ENCODE peak calls at places on chromosomes 2 and 18, in eight cellular contexts. One of them, this sample, is unnamed.

GRCh38 chr2:10208736-10209135 is 86.2 kb downstream of the RRM2 start:
- DNase-seq in IMR-90: no peak
- DNase-seq in K562: no peak
- DNase-seq in CD4-positive, alpha-beta T cell: no peak
- DNase-seq in esophagus squamous epithelium: no peak
- DNase-seq in WERI-Rb-1: peak; percentile 61
- DNase-seq in PC-3: no peak
- DNase-seq in HL-60: no peak
- DNase-seq in this sample: no peak

GRCh38 chr2:165586019-165586418 is 116.5 kb downstream of the CSRNP3 start:
- DNase-seq in IMR-90: no peak
- DNase-seq in K562: no peak
- DNase-seq in CD4-positive, alpha-beta T cell: no peak
- DNase-seq in esophagus squamous epithelium: no peak
- DNase-seq in WERI-Rb-1: no peak
- DNase-seq in PC-3: peak; percentile 90
- DNase-seq in HL-60: no peak
- DNase-seq in this sample: no peak

GRCh38 chr2:36423172-36423571 is 67.6 kb downstream of the CRIM1 start:
- DNase-seq in IMR-90: no peak
- DNase-seq in K562: no peak
- DNase-seq in CD4-positive, alpha-beta T cell: no peak
- DNase-seq in esophagus squamous epithelium: no peak
- DNase-seq in WERI-Rb-1: no peak
- DNase-seq in PC-3: no peak
- DNase-seq in HL-60: no peak
- DNase-seq in this sample: no peak

GRCh38 chr18:76958692-76959341 is 136.5 kb downstream of the ZNF236 start:
- DNase-seq in IMR-90: no peak
- DNase-seq in K562: no peak
- DNase-seq in CD4-positive, alpha-beta T cell: no peak
- DNase-seq in esophagus squamous epithelium: no peak
- DNase-seq in WERI-Rb-1: no peak
- DNase-seq in PC-3: no peak
- DNase-seq in HL-60: no peak
- DNase-seq in this sample: no peak

GRCh38 chr2:5535301-5535700 is 156.9 kb upstream of the SOX11 start:
- DNase-seq in IMR-90: no peak
- DNase-seq in K562: no peak
- DNase-seq in CD4-positive, alpha-beta T cell: no peak
- DNase-seq in esophagus squamous epithelium: no peak
- DNase-seq in WERI-Rb-1: no peak
- DNase-seq in PC-3: no peak
- DNase-seq in HL-60: no peak
- DNase-seq in this sample: no peak

GRCh38 chr2:208265371-208265806 is 666 bp upstream of the PIKFYVE start:
- DNase-seq in IMR-90: peak; percentile 53
- DNase-seq in K562: peak; percentile 52
- DNase-seq in CD4-positive, alpha-beta T cell: peak; percentile 47
- DNase-seq in esophagus squamous epithelium: peak; percentile 4
- DNase-seq in WERI-Rb-1: no peak
- DNase-seq in PC-3: no peak
- DNase-seq in HL-60: peak; percentile 43
- DNase-seq in this sample: no peak

GRCh38 chr2:66581461-66582363 is 146.8 kb downstream of the MEIS1 start:
- DNase-seq in IMR-90: peak; percentile 63
- DNase-seq in K562: no peak
- DNase-seq in CD4-positive, alpha-beta T cell: no peak
- DNase-seq in esophagus squamous epithelium: no peak
- DNase-seq in WERI-Rb-1: no peak
- DNase-seq in PC-3: no peak
- DNase-seq in HL-60: no peak
- DNase-seq in this sample: no peak

GRCh38 chr18:13300029-13300428 is 81.5 kb downstream of the LDLRAD4 start:
- DNase-seq in IMR-90: no peak
- DNase-seq in K562: no peak
- DNase-seq in CD4-positive, alpha-beta T cell: no peak
- DNase-seq in esophagus squamous epithelium: no peak
- DNase-seq in WERI-Rb-1: no peak
- DNase-seq in PC-3: no peak
- DNase-seq in HL-60: no peak
- DNase-seq in this sample: no peak

GRCh38 chr2:192546566-192546965 is 351.8 kb upstream of the TMEFF2 start:
- DNase-seq in IMR-90: no peak
- DNase-seq in K562: no peak
- DNase-seq in CD4-positive, alpha-beta T cell: no peak
- DNase-seq in esophagus squamous epithelium: no peak
- DNase-seq in WERI-Rb-1: no peak
- DNase-seq in PC-3: peak; percentile 40
- DNase-seq in HL-60: no peak
- DNase-seq in this sample: no peak

DNA sequence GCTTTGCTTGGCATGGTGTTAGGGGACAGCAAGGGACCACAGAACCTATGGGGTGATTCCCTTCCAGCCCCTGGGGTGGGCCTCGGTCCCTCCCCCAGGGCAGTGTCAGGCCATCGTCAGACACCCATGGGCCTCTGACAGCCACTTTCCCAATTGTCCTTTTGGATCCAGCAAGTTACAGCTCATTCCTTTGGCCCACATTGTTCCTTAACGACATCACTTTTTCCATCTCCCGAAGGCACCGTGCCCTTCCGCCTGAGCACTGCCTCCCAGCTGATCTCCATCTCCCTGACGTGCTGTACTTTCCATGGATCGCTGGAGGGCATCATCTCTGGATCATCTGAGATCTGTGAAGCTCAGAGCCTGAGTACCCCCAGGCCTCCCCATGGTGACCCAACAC is 10.4 kb upstream of the KCNK3 start:
- DNase-seq in IMR-90: no peak
- DNase-seq in K562: no peak
- DNase-seq in CD4-positive, alpha-beta T cell: no peak
- DNase-seq in esophagus squamous epithelium: no peak
- DNase-seq in WERI-Rb-1: peak; percentile 3
- DNase-seq in PC-3: peak; percentile 10
- DNase-seq in HL-60: no peak
- DNase-seq in this sample: no peak
- H3K27me3 ChIP-seq in IMR-90: peaks cover 68% of the 10 kb centered on the region
- H3K27me3 ChIP-seq in K562: peaks cover 66% of the 10 kb centered on the region
- H3K27me3 ChIP-seq in CD4-positive, alpha-beta T cell: peaks cover 11% of the 10 kb centered on the region
- H3K27me3 ChIP-seq in esophagus squamous epithelium: peaks cover 45% of the 10 kb centered on the region
- H3K27me3 ChIP-seq in WERI-Rb-1: no peaks in the 10 kb centered on the region
- H3K27me3 ChIP-seq in PC-3: peaks cover 27% of the 10 kb centered on the region
- H3K27me3 ChIP-seq in HL-60: peaks cover 16% of the 10 kb centered on the region
- H3K27me3 ChIP-seq in this sample: no peaks in the 10 kb centered on the region

GRCh38 chr2:222424281-222424728 is at the start of gene SGPP2:
- DNase-seq in IMR-90: no peak
- DNase-seq in K562: no peak
- DNase-seq in CD4-positive, alpha-beta T cell: peak; percentile 33
- DNase-seq in esophagus squamous epithelium: no peak
- DNase-seq in WERI-Rb-1: no peak
- DNase-seq in PC-3: no peak
- DNase-seq in HL-60: no peak
- DNase-seq in this sample: no peak
- H3K27me3 ChIP-seq in IMR-90: peaks cover 29% of the 10 kb centered on the region
- H3K27me3 ChIP-seq in K562: peaks cover 10% of the 10 kb centered on the region
- H3K27me3 ChIP-seq in CD4-positive, alpha-beta T cell: peaks cover 29% of the 10 kb centered on the region
- H3K27me3 ChIP-seq in esophagus squamous epithelium: peaks cover 47% of the 10 kb centered on the region
- H3K27me3 ChIP-seq in WERI-Rb-1: peaks cover 20% of the 10 kb centered on the region
- H3K27me3 ChIP-seq in PC-3: peaks cover 63% of the 10 kb centered on the region
- H3K27me3 ChIP-seq in HL-60: peaks cover 24% of the 10 kb centered on the region
- H3K27me3 ChIP-seq in this sample: peaks cover 67% of the 10 kb centered on the region

GRCh38 chr18:48395646-48396045 is 13.5 kb downstream of the ZBTB7C start:
- DNase-seq in IMR-90: no peak
- DNase-seq in K562: no peak
- DNase-seq in CD4-positive, alpha-beta T cell: no peak
- DNase-seq in esophagus squamous epithelium: no peak
- DNase-seq in WERI-Rb-1: no peak
- DNase-seq in PC-3: no peak
- DNase-seq in HL-60: no peak
- DNase-seq in this sample: no peak

GRCh38 chr18:48391863-48392262 is 17.3 kb downstream of the ZBTB7C start:
- DNase-seq in IMR-90: no peak
- DNase-seq in K562: no peak
- DNase-seq in CD4-positive, alpha-beta T cell: no peak
- DNase-seq in esophagus squamous epithelium: no peak
- DNase-seq in WERI-Rb-1: no peak
- DNase-seq in PC-3: no peak
- DNase-seq in HL-60: no peak
- DNase-seq in this sample: no peak

GRCh38 chr18:48392266-48392665 is 16.9 kb downstream of the ZBTB7C start:
- DNase-seq in IMR-90: no peak
- DNase-seq in K562: no peak
- DNase-seq in CD4-positive, alpha-beta T cell: no peak
- DNase-seq in esophagus squamous epithelium: no peak
- DNase-seq in WERI-Rb-1: no peak
- DNase-seq in PC-3: no peak
- DNase-seq in HL-60: no peak
- DNase-seq in this sample: no peak

GRCh38 chr18:48393776-48394175 is 15.4 kb downstream of the ZBTB7C start:
- DNase-seq in IMR-90: no peak
- DNase-seq in K562: no peak
- DNase-seq in CD4-positive, alpha-beta T cell: no peak
- DNase-seq in esophagus squamous epithelium: no peak
- DNase-seq in WERI-Rb-1: no peak
- DNase-seq in PC-3: no peak
- DNase-seq in HL-60: no peak
- DNase-seq in this sample: no peak

GRCh38 chr18:48393170-48393569 is 16.0 kb downstream of the ZBTB7C start:
- DNase-seq in IMR-90: no peak
- DNase-seq in K562: no peak
- DNase-seq in CD4-positive, alpha-beta T cell: no peak
- DNase-seq in esophagus squamous epithelium: no peak
- DNase-seq in WERI-Rb-1: no peak
- DNase-seq in PC-3: no peak
- DNase-seq in HL-60: no peak
- DNase-seq in this sample: no peak
- H3K27me3 ChIP-seq in IMR-90: peaks cover 38% of the 10 kb centered on the region
- H3K27me3 ChIP-seq in K562: peaks cover 10% of the 10 kb centered on the region
- H3K27me3 ChIP-seq in CD4-positive, alpha-beta T cell: peaks cover 20% of the 10 kb centered on the region
- H3K27me3 ChIP-seq in esophagus squamous epithelium: peaks cover 17% of the 10 kb centered on the region
- H3K27me3 ChIP-seq in WERI-Rb-1: no peaks in the 10 kb centered on the region
- H3K27me3 ChIP-seq in PC-3: no peaks in the 10 kb centered on the region
- H3K27me3 ChIP-seq in HL-60: peaks cover 35% of the 10 kb centered on the region
- H3K27me3 ChIP-seq in this sample: no peaks in the 10 kb centered on the region

GRCh38 chr2:218880749-218881594 is at the start of gene WNT10A:
- DNase-seq in IMR-90: no peak
- DNase-seq in K562: no peak
- DNase-seq in CD4-positive, alpha-beta T cell: no peak
- DNase-seq in esophagus squamous epithelium: no peak
- DNase-seq in WERI-Rb-1: no peak
- DNase-seq in PC-3: no peak
- DNase-seq in HL-60: no peak
- DNase-seq in this sample: no peak
- H3K27me3 ChIP-seq in IMR-90: peaks cover 90% of the 10 kb centered on the region
- H3K27me3 ChIP-seq in K562: peaks cover 44% of the 10 kb centered on the region
- H3K27me3 ChIP-seq in CD4-positive, alpha-beta T cell: peaks cover 5% of the 10 kb centered on the region
- H3K27me3 ChIP-seq in esophagus squamous epithelium: peaks cover 99% of the 10 kb centered on the region
- H3K27me3 ChIP-seq in WERI-Rb-1: no peaks in the 10 kb centered on the region
- H3K27me3 ChIP-seq in PC-3: no peaks in the 10 kb centered on the region
- H3K27me3 ChIP-seq in HL-60: peaks cover 53% of the 10 kb centered on the region
- H3K27me3 ChIP-seq in this sample: peaks cover 95% of the 10 kb centered on the region

DNA sequence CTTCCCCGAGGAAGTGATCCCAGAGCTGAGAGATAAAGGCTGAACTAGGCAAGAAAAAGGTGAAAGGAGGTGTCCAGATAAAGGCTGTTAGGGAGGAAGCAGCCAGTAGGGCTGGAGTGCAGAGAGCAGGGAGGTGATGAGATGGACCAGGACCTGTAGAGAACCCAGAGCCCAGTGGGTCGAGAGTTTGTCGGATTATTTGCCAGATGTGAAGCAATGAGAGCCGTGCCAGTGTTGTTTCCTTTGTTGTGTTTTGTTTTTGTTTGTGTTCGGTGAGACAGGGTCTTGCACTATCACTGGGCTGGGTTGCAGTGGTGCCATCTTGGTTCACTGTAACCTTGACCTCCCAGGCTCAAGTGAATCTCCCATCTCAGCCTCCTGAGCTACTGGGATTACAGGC is 111.3 kb downstream of the ACTR3 start:
- DNase-seq in IMR-90: no peak
- DNase-seq in K562: no peak
- DNase-seq in CD4-positive, alpha-beta T cell: no peak
- DNase-seq in esophagus squamous epithelium: no peak
- DNase-seq in WERI-Rb-1: no peak
- DNase-seq in PC-3: no peak
- DNase-seq in HL-60: no peak
- DNase-seq in this sample: no peak
- H3K27me3 ChIP-seq in IMR-90: no peaks in the 10 kb centered on the region
- H3K27me3 ChIP-seq in K562: peaks cover 11% of the 10 kb centered on the region
- H3K27me3 ChIP-seq in CD4-positive, alpha-beta T cell: no peaks in the 10 kb centered on the region
- H3K27me3 ChIP-seq in esophagus squamous epithelium: peaks cover 6% of the 10 kb centered on the region
- H3K27me3 ChIP-seq in WERI-Rb-1: no peaks in the 10 kb centered on the region
- H3K27me3 ChIP-seq in PC-3: peaks cover 53% of the 10 kb centered on the region
- H3K27me3 ChIP-seq in HL-60: no peaks in the 10 kb centered on the region
- H3K27me3 ChIP-seq in this sample: no peaks in the 10 kb centered on the region

GRCh38 chr2:240792658-240793312 is 27.2 kb downstream of the KIF1A start:
- DNase-seq in IMR-90: no peak
- DNase-seq in K562: no peak
- DNase-seq in CD4-positive, alpha-beta T cell: no peak
- DNase-seq in esophagus squamous epithelium: no peak
- DNase-seq in WERI-Rb-1: no peak
- DNase-seq in PC-3: no peak
- DNase-seq in HL-60: no peak
- DNase-seq in this sample: no peak
- H3K27me3 ChIP-seq in IMR-90: peaks cover 41% of the 10 kb centered on the region
- H3K27me3 ChIP-seq in K562: peaks cover 61% of the 10 kb centered on the region
- H3K27me3 ChIP-seq in CD4-positive, alpha-beta T cell: no peaks in the 10 kb centered on the region
- H3K27me3 ChIP-seq in esophagus squamous epithelium: peaks cover 45% of the 10 kb centered on the region
- H3K27me3 ChIP-seq in WERI-Rb-1: no peaks in the 10 kb centered on the region
- H3K27me3 ChIP-seq in PC-3: peaks cover 33% of the 10 kb centered on the region
- H3K27me3 ChIP-seq in HL-60: no peaks in the 10 kb centered on the region
- H3K27me3 ChIP-seq in this sample: no peaks in the 10 kb centered on the region

This sample was measured in iPS DF 6.9.